ENCODE peak calls at places on chromosomes 5 and 9, in seven cellular contexts. One of them, this sample, is unnamed.

GRCh38 chr9:512555-513272 is 298.0 kb downstream of the DOCK8 start:
- DNase-seq in OCI-M1: no peak
- DNase-seq in AG04449: no peak
- DNase-seq in stimulated activated CD4-positive, alpha-beta T cell treated with anti-CD3 and anti-CD28 coated beads, Interleukin-4, amount 100 ng/mL, for 48 hours: no peak
- DNase-seq in GM06990: no peak
- DNase-seq in CD4-positive, CD25-positive, alpha-beta regulatory T cell: no peak
- DNase-seq in AG20443: no peak
- DNase-seq in this sample: no peak

GRCh38 chr9:107335331-107335730 is 52.3 kb downstream of the RAD23B start:
- DNase-seq in OCI-M1: no peak
- DNase-seq in AG04449: no peak
- DNase-seq in stimulated activated CD4-positive, alpha-beta T cell treated with anti-CD3 and anti-CD28 coated beads, Interleukin-4, amount 100 ng/mL, for 48 hours: no peak
- DNase-seq in GM06990: no peak
- DNase-seq in CD4-positive, CD25-positive, alpha-beta regulatory T cell: no peak
- DNase-seq in AG20443: no peak
- DNase-seq in this sample: no peak

GRCh38 chr5:67900515-67900914 is 315.0 kb upstream of the PIK3R1 start:
- DNase-seq in OCI-M1: no peak
- DNase-seq in AG04449: no peak
- DNase-seq in stimulated activated CD4-positive, alpha-beta T cell treated with anti-CD3 and anti-CD28 coated beads, Interleukin-4, amount 100 ng/mL, for 48 hours: no peak
- DNase-seq in GM06990: no peak
- DNase-seq in CD4-positive, CD25-positive, alpha-beta regulatory T cell: no peak
- DNase-seq in AG20443: no peak
- DNase-seq in this sample: no peak

GRCh38 chr5:146510528-146510927 is 5.5 kb downstream of the GPR151 start:
- DNase-seq in OCI-M1: no peak
- DNase-seq in AG04449: peak
- DNase-seq in stimulated activated CD4-positive, alpha-beta T cell treated with anti-CD3 and anti-CD28 coated beads, Interleukin-4, amount 100 ng/mL, for 48 hours: no peak
- DNase-seq in GM06990: no peak
- DNase-seq in CD4-positive, CD25-positive, alpha-beta regulatory T cell: no peak
- DNase-seq in AG20443: no peak
- DNase-seq in this sample: no peak

GRCh38 chr9:132242621-132243155 is 80.8 kb downstream of the NTNG2 start:
- DNase-seq in OCI-M1: peak
- DNase-seq in AG04449: no peak
- DNase-seq in stimulated activated CD4-positive, alpha-beta T cell treated with anti-CD3 and anti-CD28 coated beads, Interleukin-4, amount 100 ng/mL, for 48 hours: no peak
- DNase-seq in GM06990: no peak
- DNase-seq in CD4-positive, CD25-positive, alpha-beta regulatory T cell: no peak
- DNase-seq in AG20443: no peak
- DNase-seq in this sample: no peak

GRCh38 chr9:121818841-121819430 is 167.5 kb downstream of the DAB2IP start:
- DNase-seq in OCI-M1: no peak
- DNase-seq in AG04449: no peak
- DNase-seq in stimulated activated CD4-positive, alpha-beta T cell treated with anti-CD3 and anti-CD28 coated beads, Interleukin-4, amount 100 ng/mL, for 48 hours: no peak
- DNase-seq in GM06990: no peak
- DNase-seq in CD4-positive, CD25-positive, alpha-beta regulatory T cell: no peak
- DNase-seq in AG20443: no peak
- DNase-seq in this sample: no peak

GRCh38 chr9:114316605-114317230 is 6.2 kb upstream of the ORM1 start:
- DNase-seq in OCI-M1: no peak
- DNase-seq in AG04449: no peak
- DNase-seq in stimulated activated CD4-positive, alpha-beta T cell treated with anti-CD3 and anti-CD28 coated beads, Interleukin-4, amount 100 ng/mL, for 48 hours: no peak
- DNase-seq in GM06990: no peak
- DNase-seq in CD4-positive, CD25-positive, alpha-beta regulatory T cell: no peak
- DNase-seq in AG20443: peak
- DNase-seq in this sample: no peak

GRCh38 chr9:35682083-35682482 is 7.6 kb downstream of the TPM2 start:
- DNase-seq in OCI-M1: no peak
- DNase-seq in AG04449: no peak
- DNase-seq in stimulated activated CD4-positive, alpha-beta T cell treated with anti-CD3 and anti-CD28 coated beads, Interleukin-4, amount 100 ng/mL, for 48 hours: no peak
- DNase-seq in GM06990: no peak
- DNase-seq in CD4-positive, CD25-positive, alpha-beta regulatory T cell: no peak
- DNase-seq in AG20443: no peak
- DNase-seq in this sample: no peak

GRCh38 chr9:18799420-18799819 is 233.6 kb downstream of the SAXO1 start:
- DNase-seq in OCI-M1: no peak
- DNase-seq in AG04449: no peak
- DNase-seq in stimulated activated CD4-positive, alpha-beta T cell treated with anti-CD3 and anti-CD28 coated beads, Interleukin-4, amount 100 ng/mL, for 48 hours: no peak
- DNase-seq in GM06990: no peak
- DNase-seq in CD4-positive, CD25-positive, alpha-beta regulatory T cell: no peak
- DNase-seq in AG20443: no peak
- DNase-seq in this sample: no peak

GRCh38 chr9:114282926-114283325 is 40.0 kb upstream of the ORM1 start:
- DNase-seq in OCI-M1: peak
- DNase-seq in AG04449: peak
- DNase-seq in stimulated activated CD4-positive, alpha-beta T cell treated with anti-CD3 and anti-CD28 coated beads, Interleukin-4, amount 100 ng/mL, for 48 hours: no peak
- DNase-seq in GM06990: no peak
- DNase-seq in CD4-positive, CD25-positive, alpha-beta regulatory T cell: no peak
- DNase-seq in AG20443: peak
- DNase-seq in this sample: no peak

GRCh38 chr9:112447283-112447761 is 39.3 kb upstream of the KIAA1958 start:
- DNase-seq in OCI-M1: peak
- DNase-seq in AG04449: peak
- DNase-seq in stimulated activated CD4-positive, alpha-beta T cell treated with anti-CD3 and anti-CD28 coated beads, Interleukin-4, amount 100 ng/mL, for 48 hours: no peak
- DNase-seq in GM06990: peak
- DNase-seq in CD4-positive, CD25-positive, alpha-beta regulatory T cell: no peak
- DNase-seq in AG20443: peak
- DNase-seq in this sample: no peak

GRCh38 chr9:114321759-114322158 is 1.1 kb upstream of the ORM1 start:
- DNase-seq in OCI-M1: no peak
- DNase-seq in AG04449: no peak
- DNase-seq in stimulated activated CD4-positive, alpha-beta T cell treated with anti-CD3 and anti-CD28 coated beads, Interleukin-4, amount 100 ng/mL, for 48 hours: no peak
- DNase-seq in GM06990: no peak
- DNase-seq in CD4-positive, CD25-positive, alpha-beta regulatory T cell: no peak
- DNase-seq in AG20443: no peak
- DNase-seq in this sample: no peak

GRCh38 chr5:139745121-139745799 is 50.3 kb upstream of the PSD2 start:
- DNase-seq in OCI-M1: no peak
- DNase-seq in AG04449: peak
- DNase-seq in stimulated activated CD4-positive, alpha-beta T cell treated with anti-CD3 and anti-CD28 coated beads, Interleukin-4, amount 100 ng/mL, for 48 hours: no peak
- DNase-seq in GM06990: peak
- DNase-seq in CD4-positive, CD25-positive, alpha-beta regulatory T cell: no peak
- DNase-seq in AG20443: peak
- DNase-seq in this sample: no peak

GRCh38 chr9:70574222-70574837 is 159.9 kb upstream of the KLF9 start:
- DNase-seq in OCI-M1: no peak
- DNase-seq in AG04449: peak
- DNase-seq in stimulated activated CD4-positive, alpha-beta T cell treated with anti-CD3 and anti-CD28 coated beads, Interleukin-4, amount 100 ng/mL, for 48 hours: no peak
- DNase-seq in GM06990: no peak
- DNase-seq in CD4-positive, CD25-positive, alpha-beta regulatory T cell: no peak
- DNase-seq in AG20443: peak
- DNase-seq in this sample: no peak

GRCh38 chr5:180168758-180169157 is 40.3 kb downstream of the RASGEF1C start:
- DNase-seq in OCI-M1: no peak
- DNase-seq in AG04449: no peak
- DNase-seq in stimulated activated CD4-positive, alpha-beta T cell treated with anti-CD3 and anti-CD28 coated beads, Interleukin-4, amount 100 ng/mL, for 48 hours: no peak
- DNase-seq in GM06990: no peak
- DNase-seq in CD4-positive, CD25-positive, alpha-beta regulatory T cell: no peak
- DNase-seq in AG20443: no peak
- DNase-seq in this sample: no peak

GRCh38 chr5:108437425-108437824 is 55.5 kb upstream of the FBXL17 start:
- DNase-seq in OCI-M1: no peak
- DNase-seq in AG04449: no peak
- DNase-seq in stimulated activated CD4-positive, alpha-beta T cell treated with anti-CD3 and anti-CD28 coated beads, Interleukin-4, amount 100 ng/mL, for 48 hours: no peak
- DNase-seq in GM06990: no peak
- DNase-seq in CD4-positive, CD25-positive, alpha-beta regulatory T cell: no peak
- DNase-seq in AG20443: no peak
- DNase-seq in this sample: no peak

GRCh38 chr9:100457517-100457916 is 15.4 kb upstream of the TMEFF1 start:
- DNase-seq in OCI-M1: no peak
- DNase-seq in AG04449: no peak
- DNase-seq in stimulated activated CD4-positive, alpha-beta T cell treated with anti-CD3 and anti-CD28 coated beads, Interleukin-4, amount 100 ng/mL, for 48 hours: no peak
- DNase-seq in GM06990: no peak
- DNase-seq in CD4-positive, CD25-positive, alpha-beta regulatory T cell: no peak
- DNase-seq in AG20443: no peak
- DNase-seq in this sample: no peak

GRCh38 chr5:168295574-168296201 is 4.2 kb downstream of the WWC1 start:
- DNase-seq in OCI-M1: no peak
- DNase-seq in AG04449: no peak
- DNase-seq in stimulated activated CD4-positive, alpha-beta T cell treated with anti-CD3 and anti-CD28 coated beads, Interleukin-4, amount 100 ng/mL, for 48 hours: no peak
- DNase-seq in GM06990: no peak
- DNase-seq in CD4-positive, CD25-positive, alpha-beta regulatory T cell: no peak
- DNase-seq in AG20443: peak
- DNase-seq in this sample: no peak

GRCh38 chr9:88653926-88654325 is 118.9 kb downstream of the NXNL2 start:
- DNase-seq in OCI-M1: no peak
- DNase-seq in AG04449: no peak
- DNase-seq in stimulated activated CD4-positive, alpha-beta T cell treated with anti-CD3 and anti-CD28 coated beads, Interleukin-4, amount 100 ng/mL, for 48 hours: no peak
- DNase-seq in GM06990: no peak
- DNase-seq in CD4-positive, CD25-positive, alpha-beta regulatory T cell: no peak
- DNase-seq in AG20443: peak
- DNase-seq in this sample: no peak

GRCh38 chr9:135448570-135449180 is 30.9 kb upstream of the PPP1R26 start:
- DNase-seq in OCI-M1: peak
- DNase-seq in AG04449: no peak
- DNase-seq in stimulated activated CD4-positive, alpha-beta T cell treated with anti-CD3 and anti-CD28 coated beads, Interleukin-4, amount 100 ng/mL, for 48 hours: no peak
- DNase-seq in GM06990: no peak
- DNase-seq in CD4-positive, CD25-positive, alpha-beta regulatory T cell: no peak
- DNase-seq in AG20443: peak
- DNase-seq in this sample: no peak

GRCh38 chr5:111252799-111253564 is 28.8 kb downstream of the CAMK4 start:
- DNase-seq in OCI-M1: peak
- DNase-seq in AG04449: no peak
- DNase-seq in stimulated activated CD4-positive, alpha-beta T cell treated with anti-CD3 and anti-CD28 coated beads, Interleukin-4, amount 100 ng/mL, for 48 hours: no peak
- DNase-seq in GM06990: peak
- DNase-seq in CD4-positive, CD25-positive, alpha-beta regulatory T cell: no peak
- DNase-seq in AG20443: no peak
- DNase-seq in this sample: peak

GRCh38 chr5:84384604-84385575 is at the start of gene EDIL3:
- DNase-seq in OCI-M1: peak
- DNase-seq in AG04449: no peak
- DNase-seq in stimulated activated CD4-positive, alpha-beta T cell treated with anti-CD3 and anti-CD28 coated beads, Interleukin-4, amount 100 ng/mL, for 48 hours: no peak
- DNase-seq in GM06990: peak
- DNase-seq in CD4-positive, CD25-positive, alpha-beta regulatory T cell: no peak
- DNase-seq in AG20443: peak
- DNase-seq in this sample: no peak

GRCh38 chr5:137734962-137735530 is 843 bp downstream of the KLHL3 start:
- DNase-seq in OCI-M1: no peak
- DNase-seq in AG04449: no peak
- DNase-seq in stimulated activated CD4-positive, alpha-beta T cell treated with anti-CD3 and anti-CD28 coated beads, Interleukin-4, amount 100 ng/mL, for 48 hours: no peak
- DNase-seq in GM06990: no peak
- DNase-seq in CD4-positive, CD25-positive, alpha-beta regulatory T cell: no peak
- DNase-seq in AG20443: peak
- DNase-seq in this sample: no peak

GRCh38 chr9:136403538-136403914 is 3.6 kb upstream of the SNAPC4 start:
- DNase-seq in OCI-M1: no peak
- DNase-seq in AG04449: no peak
- DNase-seq in stimulated activated CD4-positive, alpha-beta T cell treated with anti-CD3 and anti-CD28 coated beads, Interleukin-4, amount 100 ng/mL, for 48 hours: no peak
- DNase-seq in GM06990: peak
- DNase-seq in CD4-positive, CD25-positive, alpha-beta regulatory T cell: peak
- DNase-seq in AG20443: no peak
- DNase-seq in this sample: peak

GRCh38 chr5:96427823-96428222 is 5.2 kb downstream of the PCSK1 start:
- DNase-seq in OCI-M1: no peak
- DNase-seq in AG04449: no peak
- DNase-seq in stimulated activated CD4-positive, alpha-beta T cell treated with anti-CD3 and anti-CD28 coated beads, Interleukin-4, amount 100 ng/mL, for 48 hours: no peak
- DNase-seq in GM06990: no peak
- DNase-seq in CD4-positive, CD25-positive, alpha-beta regulatory T cell: no peak
- DNase-seq in AG20443: peak
- DNase-seq in this sample: no peak

GRCh38 chr5:3218096-3218495 is 377.5 kb upstream of the IRX1 start:
- DNase-seq in OCI-M1: no peak
- DNase-seq in AG04449: no peak
- DNase-seq in stimulated activated CD4-positive, alpha-beta T cell treated with anti-CD3 and anti-CD28 coated beads, Interleukin-4, amount 100 ng/mL, for 48 hours: no peak
- DNase-seq in GM06990: no peak
- DNase-seq in CD4-positive, CD25-positive, alpha-beta regulatory T cell: no peak
- DNase-seq in AG20443: no peak
- DNase-seq in this sample: no peak

GRCh38 chr5:55533806-55534435 is 843 bp downstream of the PLPP1 start:
- DNase-seq in OCI-M1: peak
- DNase-seq in AG04449: no peak
- DNase-seq in stimulated activated CD4-positive, alpha-beta T cell treated with anti-CD3 and anti-CD28 coated beads, Interleukin-4, amount 100 ng/mL, for 48 hours: no peak
- DNase-seq in GM06990: no peak
- DNase-seq in CD4-positive, CD25-positive, alpha-beta regulatory T cell: no peak
- DNase-seq in AG20443: peak
- DNase-seq in this sample: peak